ENCODE peak calls at places on chromosomes 6 and 20, in six cellular contexts. O is ovary, W is fibroblast of mammary gland, S is GM13977, P is MM.1S, K is cardiac muscle cell. Y is an unnamed sample.

GRCh38 chr6:29071831-29072723 is 15.0 kb downstream of the OR2B3 start:
- DNase-seq in O (no peak), W (peak; percentile 28), S (peak; percentile 24), P (peak; percentile 15), K (peak; percentile 53), Y (no peak)

GRCh38 chr6:150006961-150007464 is 18.3 kb downstream of the RAET1L start:
- DNase-seq in O (no peak), W (peak; percentile 15), S (peak; percentile 67), P (peak; percentile 16), K (peak; percentile 30), Y (no peak)

GRCh38 chr20:44702776-44703175 is 12.4 kb upstream of the CCN5 start:
- DNase-seq in O (peak; percentile 98), W (peak; percentile 98), S (no peak), P (no peak), K (no peak), Y (peak; percentile 94)

GRCh38 chr6:92541457-92542060 is 877.8 kb downstream of the EPHA7 start:
- DNase-seq in O (no peak), W (no peak), S (no peak), P (no peak), K (no peak), Y (no peak)

GRCh38 chr6:85997206-85997605 is 354.5 kb upstream of the SYNCRIP start:
- DNase-seq in O (no peak), W (no peak), S (no peak), P (peak; percentile 55), K (no peak), Y (no peak)

GRCh38 chr6:117195728-117196127 is 69.6 kb upstream of the VGLL2 start:
- DNase-seq in O (no peak), W (no peak), S (no peak), P (no peak), K (no peak), Y (no peak)

GRCh38 chr20:47887477-47888080 is 102.3 kb upstream of the SULF2 start:
- DNase-seq in O (no peak), W (no peak), S (no peak), P (no peak), K (no peak), Y (no peak)

GRCh38 chr6:96532399-96532798 is 10.8 kb downstream of the UFL1 start:
- DNase-seq in O (no peak), W (peak; percentile 8), S (no peak), P (no peak), K (no peak), Y (no peak)

GRCh38 chr20:57710841-57711240 is 1.0 kb upstream of the PMEPA1 start:
- DNase-seq in O (no peak), W (no peak), S (no peak), P (no peak), K (no peak), Y (no peak)

GRCh38 chr6:145051661-145052060 is 683.7 kb downstream of the EPM2A start:
- DNase-seq in O (no peak), W (no peak), S (no peak), P (no peak), K (no peak), Y (no peak)

GRCh38 chr6:63792846-63793245 is 157.2 kb downstream of the PHF3 start:
- DNase-seq in O (no peak), W (peak; percentile 64), S (no peak), P (no peak), K (no peak), Y (no peak)

GRCh38 chr6:11366183-11366933 is 133.9 kb upstream of the NEDD9 start:
- DNase-seq in O (no peak), W (no peak), S (peak; percentile 74), P (peak; percentile 68), K (no peak), Y (no peak)

GRCh38 chr6:133289733-133290306 is 48.7 kb downstream of the EYA4 start:
- DNase-seq in O (no peak), W (no peak), S (no peak), P (no peak), K (no peak), Y (no peak)

GRCh38 chr6:133288662-133289061 is 47.5 kb downstream of the EYA4 start:
- DNase-seq in O (no peak), W (peak; percentile 21), S (no peak), P (no peak), K (no peak), Y (no peak)

GRCh38 chr6:133290926-133291325 is 49.8 kb downstream of the EYA4 start:
- DNase-seq in O (no peak), W (no peak), S (no peak), P (no peak), K (no peak), Y (no peak)

GRCh38 chr6:133291671-133292070 is 50.5 kb downstream of the EYA4 start:
- DNase-seq in O (no peak), W (no peak), S (no peak), P (no peak), K (no peak), Y (no peak)

GRCh38 chr6:133286765-133287164 is 45.6 kb downstream of the EYA4 start:
- DNase-seq in O (no peak), W (peak; percentile 28), S (peak; percentile 11), P (peak; percentile 37), K (no peak), Y (no peak)
- TF ChIP-seq CTCF in O (no peak), W (peak; percentile 57), S (peak; percentile 36), P (peak; percentile 47), K (peak; percentile 58), Y (no peak)

DNA sequence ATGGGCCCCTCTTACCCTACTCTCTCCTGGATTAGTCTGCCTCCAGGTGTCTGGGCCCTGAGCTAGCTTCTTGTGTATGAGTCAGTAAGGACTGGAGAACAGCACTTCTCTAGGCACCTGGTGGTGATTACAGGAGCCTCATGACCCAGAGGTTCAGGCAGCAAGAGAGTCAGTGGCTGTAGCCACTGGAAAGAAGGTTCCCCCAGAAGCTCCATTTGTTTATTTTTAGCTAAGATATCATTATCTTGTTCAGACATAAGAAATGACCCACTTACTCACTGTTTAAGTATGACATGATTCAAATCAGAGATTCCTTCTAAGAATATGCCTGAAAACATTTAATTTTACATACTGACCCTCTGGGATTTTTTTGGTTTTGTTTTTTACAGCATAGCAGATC is 23.6 kb upstream of the SLC4A11 start:
- DNase-seq in O (no peak), W (peak; percentile 7), S (no peak), P (peak; percentile 5), K (no peak), Y (no peak)
- TF ChIP-seq CTCF in O (no peak), W (no peak), S (no peak), P (no peak), K (no peak), Y (no peak)

GRCh38 chr6:43952746-43953145 is 174.5 kb downstream of the MRPL14 start:
- DNase-seq in O (no peak), W (no peak), S (no peak), P (no peak), K (no peak), Y (no peak)
- TF ChIP-seq CTCF in O (no peak), W (peak; percentile 21), S (peak; percentile 11), P (peak; percentile 41), K (peak; percentile 26), Y (no peak)

GRCh38 chr20:38304845-38305447 is 990 bp downstream of the BPI start:
- DNase-seq in O (peak; percentile 49), W (peak; percentile 44), S (peak; percentile 53), P (peak; percentile 26), K (peak; percentile 6), Y (no peak)
- TF ChIP-seq CTCF in O (no peak), W (peak; percentile 62), S (peak; percentile 61), P (peak; percentile 59), K (peak; percentile 62), Y (peak; percentile 48)

GRCh38 chr6:2209226-2209809 is 36.1 kb downstream of the GMDS start:
- DNase-seq in O (no peak), W (peak; percentile 36), S (peak; percentile 38), P (peak; percentile 76), K (peak; percentile 58), Y (no peak)
- TF ChIP-seq CTCF in O (no peak), W (peak; percentile 54), S (peak; percentile 88), P (peak; percentile 69), K (peak; percentile 58), Y (peak; percentile 30)

GRCh38 chr6:41885930-41886329 is 9.2 kb downstream of the USP49 start:
- DNase-seq in O (no peak), W (no peak), S (no peak), P (no peak), K (no peak), Y (no peak)

GRCh38 chr6:41878961-41879405 is 16.2 kb downstream of the USP49 start:
- DNase-seq in O (no peak), W (peak; percentile 55), S (no peak), P (no peak), K (no peak), Y (no peak)

GRCh38 chr6:41887355-41887754 is 7.8 kb downstream of the USP49 start:
- DNase-seq in O (no peak), W (no peak), S (no peak), P (no peak), K (no peak), Y (no peak)

GRCh38 chr6:41881506-41881905 is 13.7 kb downstream of the USP49 start:
- DNase-seq in O (no peak), W (no peak), S (no peak), P (no peak), K (no peak), Y (no peak)

GRCh38 chr6:41884957-41885356 is 10.2 kb downstream of the USP49 start:
- DNase-seq in O (no peak), W (no peak), S (no peak), P (no peak), K (no peak), Y (no peak)
- TF ChIP-seq CTCF in O (no peak), W (no peak), S (no peak), P (no peak), K (no peak), Y (no peak)

GRCh38 chr20:38303908-38304379 is at the start of gene BPI:
- DNase-seq in O (peak; percentile 50), W (no peak), S (no peak), P (no peak), K (no peak), Y (no peak)
- TF ChIP-seq CTCF in O (no peak), W (no peak), S (no peak), P (no peak), K (no peak), Y (no peak)

GRCh38 chr20:34528921-34529297 is 12.7 kb downstream of the DYNLRB1 start:
- DNase-seq in O (peak; percentile 32), W (no peak), S (no peak), P (no peak), K (no peak), Y (no peak)
- TF ChIP-seq CTCF in O (no peak), W (no peak), S (no peak), P (no peak), K (no peak), Y (no peak)

DNA sequence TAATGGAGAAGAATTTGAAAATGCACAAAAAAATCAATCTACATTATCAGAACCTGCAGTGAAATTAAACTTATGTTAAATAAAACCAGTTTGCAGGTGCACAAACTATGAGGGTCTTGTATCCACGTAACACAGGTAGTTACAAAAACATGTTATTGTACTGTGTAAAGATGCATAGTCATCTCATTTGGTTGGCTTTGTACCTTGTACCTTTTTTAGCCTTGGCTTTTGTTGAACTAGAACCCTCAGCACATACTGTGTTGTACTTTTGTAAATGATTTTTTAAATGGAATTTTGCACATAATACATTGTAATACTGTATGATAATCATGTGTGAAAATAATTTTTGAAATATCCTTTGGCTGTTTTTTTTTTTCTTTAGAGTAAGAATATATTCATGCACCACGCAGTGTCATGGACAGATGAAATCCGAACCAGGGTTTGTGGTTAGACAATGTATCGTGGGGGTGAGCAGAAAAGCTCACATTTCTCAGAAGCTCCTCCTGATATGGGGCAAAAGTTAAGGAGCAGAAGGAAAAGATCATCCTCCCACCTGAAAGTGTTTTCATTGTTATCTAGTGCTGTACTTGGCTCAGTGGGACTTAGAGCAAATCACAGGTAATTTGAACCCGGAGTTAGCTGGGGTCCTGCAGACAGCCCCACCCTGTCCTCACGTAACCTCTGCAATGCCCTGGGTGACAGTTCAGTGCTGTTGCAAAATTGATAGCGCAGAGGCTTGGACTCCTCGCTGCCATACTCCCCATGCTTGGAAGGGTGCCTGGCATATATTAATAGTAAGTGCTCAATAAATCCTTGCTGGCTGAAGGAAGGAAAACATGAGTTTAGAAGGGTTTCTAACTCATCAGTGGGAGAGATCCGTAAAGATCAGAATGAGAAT is 14.8 kb upstream of the NAA20 start:
- DNase-seq in O (no peak), W (peak; percentile 70), S (no peak), P (no peak), K (no peak), Y (no peak)
- TF ChIP-seq CTCF in O (no peak), W (no peak), S (no peak), P (no peak), K (no peak), Y (no peak)

Y was measured in esophagus muscularis mucosa.